ENCODE peak calls at places on chromosome X, in eight cellular contexts. One of them, this sample, is unnamed.

GRCh38 chrX:8731579-8732395 is at the start of gene ANOS1:
- DNase-seq in stomach: peak
- DNase-seq in tibial nerve: peak
- DNase-seq in astrocyte of the spinal cord: peak
- DNase-seq in mesothelial cell of epicardium: peak
- DNase-seq in fibroblast of lung: peak
- DNase-seq in body of pancreas: peak
- DNase-seq in sigmoid colon: peak
- DNase-seq in this sample: no peak

GRCh38 chrX:144586756-144587155 is 660.5 kb upstream of the SPANXN1 start:
- DNase-seq in stomach: no peak
- DNase-seq in tibial nerve: no peak
- DNase-seq in astrocyte of the spinal cord: peak
- DNase-seq in mesothelial cell of epicardium: no peak
- DNase-seq in fibroblast of lung: no peak
- DNase-seq in body of pancreas: no peak
- DNase-seq in sigmoid colon: no peak
- DNase-seq in this sample: no peak

GRCh38 chrX:21944136-21944615 is 3.7 kb downstream of the SMS start:
- DNase-seq in stomach: no peak
- DNase-seq in tibial nerve: no peak
- DNase-seq in astrocyte of the spinal cord: no peak
- DNase-seq in mesothelial cell of epicardium: no peak
- DNase-seq in fibroblast of lung: no peak
- DNase-seq in body of pancreas: no peak
- DNase-seq in sigmoid colon: no peak
- DNase-seq in this sample: no peak

GRCh38 chrX:38109042-38109904 is 102.9 kb downstream of the SYTL5 start:
- DNase-seq in stomach: no peak
- DNase-seq in tibial nerve: no peak
- DNase-seq in astrocyte of the spinal cord: no peak
- DNase-seq in mesothelial cell of epicardium: no peak
- DNase-seq in fibroblast of lung: no peak
- DNase-seq in body of pancreas: no peak
- DNase-seq in sigmoid colon: no peak
- DNase-seq in this sample: no peak

GRCh38 chrX:127708155-127708554 is 344.0 kb downstream of the ACTRT1 start:
- DNase-seq in stomach: no peak
- DNase-seq in tibial nerve: no peak
- DNase-seq in astrocyte of the spinal cord: peak
- DNase-seq in mesothelial cell of epicardium: no peak
- DNase-seq in fibroblast of lung: no peak
- DNase-seq in body of pancreas: no peak
- DNase-seq in sigmoid colon: no peak
- DNase-seq in this sample: no peak

GRCh38 chrX:18833071-18833731 is 125.8 kb downstream of the PPEF1 start:
- DNase-seq in stomach: no peak
- DNase-seq in tibial nerve: peak
- DNase-seq in astrocyte of the spinal cord: no peak
- DNase-seq in mesothelial cell of epicardium: no peak
- DNase-seq in fibroblast of lung: peak
- DNase-seq in body of pancreas: peak
- DNase-seq in sigmoid colon: peak
- DNase-seq in this sample: no peak

GRCh38 chrX:39827959-39828358 is 269.8 kb downstream of the BCOR start:
- DNase-seq in stomach: no peak
- DNase-seq in tibial nerve: no peak
- DNase-seq in astrocyte of the spinal cord: no peak
- DNase-seq in mesothelial cell of epicardium: no peak
- DNase-seq in fibroblast of lung: no peak
- DNase-seq in body of pancreas: no peak
- DNase-seq in sigmoid colon: no peak
- DNase-seq in this sample: no peak

GRCh38 chrX:57607295-57608187 is 15.7 kb downstream of the ZXDB start:
- DNase-seq in stomach: no peak
- DNase-seq in tibial nerve: no peak
- DNase-seq in astrocyte of the spinal cord: no peak
- DNase-seq in mesothelial cell of epicardium: no peak
- DNase-seq in fibroblast of lung: no peak
- DNase-seq in body of pancreas: no peak
- DNase-seq in sigmoid colon: no peak
- DNase-seq in this sample: no peak

GRCh38 chrX:104370089-104370488 is 115.4 kb upstream of the ESX1 start:
- DNase-seq in stomach: no peak
- DNase-seq in tibial nerve: no peak
- DNase-seq in astrocyte of the spinal cord: no peak
- DNase-seq in mesothelial cell of epicardium: no peak
- DNase-seq in fibroblast of lung: no peak
- DNase-seq in body of pancreas: no peak
- DNase-seq in sigmoid colon: no peak
- DNase-seq in this sample: no peak

GRCh38 chrX:45557390-45557789 is 356.7 kb upstream of the DIPK2B start:
- DNase-seq in stomach: no peak
- DNase-seq in tibial nerve: no peak
- DNase-seq in astrocyte of the spinal cord: no peak
- DNase-seq in mesothelial cell of epicardium: no peak
- DNase-seq in fibroblast of lung: peak
- DNase-seq in body of pancreas: no peak
- DNase-seq in sigmoid colon: no peak
- DNase-seq in this sample: no peak

GRCh38 chrX:105636667-105637066 is 185.7 kb upstream of the NRK start:
- DNase-seq in stomach: no peak
- DNase-seq in tibial nerve: no peak
- DNase-seq in astrocyte of the spinal cord: no peak
- DNase-seq in mesothelial cell of epicardium: no peak
- DNase-seq in fibroblast of lung: peak
- DNase-seq in body of pancreas: no peak
- DNase-seq in sigmoid colon: no peak
- DNase-seq in this sample: no peak

GRCh38 chrX:47224266-47224895 is 5.9 kb downstream of the CDK16 start:
- DNase-seq in stomach: no peak
- DNase-seq in tibial nerve: no peak
- DNase-seq in astrocyte of the spinal cord: no peak
- DNase-seq in mesothelial cell of epicardium: no peak
- DNase-seq in fibroblast of lung: no peak
- DNase-seq in body of pancreas: peak
- DNase-seq in sigmoid colon: no peak
- DNase-seq in this sample: no peak

GRCh38 chrX:114999906-115000305 is 17.5 kb downstream of the IL13RA2 start:
- DNase-seq in stomach: no peak
- DNase-seq in tibial nerve: no peak
- DNase-seq in astrocyte of the spinal cord: no peak
- DNase-seq in mesothelial cell of epicardium: no peak
- DNase-seq in fibroblast of lung: no peak
- DNase-seq in body of pancreas: no peak
- DNase-seq in sigmoid colon: no peak
- DNase-seq in this sample: no peak

GRCh38 chrX:110082156-110082555 is 79.2 kb downstream of the TMEM164 start:
- DNase-seq in stomach: no peak
- DNase-seq in tibial nerve: no peak
- DNase-seq in astrocyte of the spinal cord: peak
- DNase-seq in mesothelial cell of epicardium: no peak
- DNase-seq in fibroblast of lung: peak
- DNase-seq in body of pancreas: no peak
- DNase-seq in sigmoid colon: no peak
- DNase-seq in this sample: no peak

GRCh38 chrX:72247206-72247944 is 8.5 kb upstream of the ERCC6L start:
- DNase-seq in stomach: peak
- DNase-seq in tibial nerve: no peak
- DNase-seq in astrocyte of the spinal cord: no peak
- DNase-seq in mesothelial cell of epicardium: no peak
- DNase-seq in fibroblast of lung: peak
- DNase-seq in body of pancreas: peak
- DNase-seq in sigmoid colon: no peak
- DNase-seq in this sample: no peak

GRCh38 chrX:13649823-13650222 is 3.1 kb upstream of the TCEANC start:
- DNase-seq in stomach: no peak
- DNase-seq in tibial nerve: no peak
- DNase-seq in astrocyte of the spinal cord: peak
- DNase-seq in mesothelial cell of epicardium: no peak
- DNase-seq in fibroblast of lung: peak
- DNase-seq in body of pancreas: no peak
- DNase-seq in sigmoid colon: no peak
- DNase-seq in this sample: no peak

GRCh38 chrX:13647709-13648212 is 5.2 kb upstream of the TCEANC start:
- DNase-seq in stomach: peak
- DNase-seq in tibial nerve: peak
- DNase-seq in astrocyte of the spinal cord: peak
- DNase-seq in mesothelial cell of epicardium: no peak
- DNase-seq in fibroblast of lung: peak
- DNase-seq in body of pancreas: peak
- DNase-seq in sigmoid colon: peak
- DNase-seq in this sample: peak

GRCh38 chrX:13650318-13650717 is 2.6 kb upstream of the TCEANC start:
- DNase-seq in stomach: no peak
- DNase-seq in tibial nerve: no peak
- DNase-seq in astrocyte of the spinal cord: no peak
- DNase-seq in mesothelial cell of epicardium: no peak
- DNase-seq in fibroblast of lung: no peak
- DNase-seq in body of pancreas: no peak
- DNase-seq in sigmoid colon: no peak
- DNase-seq in this sample: no peak

GRCh38 chrX:13645464-13646153 is 7.3 kb upstream of the TCEANC start:
- DNase-seq in stomach: no peak
- DNase-seq in tibial nerve: no peak
- DNase-seq in astrocyte of the spinal cord: no peak
- DNase-seq in mesothelial cell of epicardium: no peak
- DNase-seq in fibroblast of lung: no peak
- DNase-seq in body of pancreas: no peak
- DNase-seq in sigmoid colon: no peak
- DNase-seq in this sample: no peak

DNA sequence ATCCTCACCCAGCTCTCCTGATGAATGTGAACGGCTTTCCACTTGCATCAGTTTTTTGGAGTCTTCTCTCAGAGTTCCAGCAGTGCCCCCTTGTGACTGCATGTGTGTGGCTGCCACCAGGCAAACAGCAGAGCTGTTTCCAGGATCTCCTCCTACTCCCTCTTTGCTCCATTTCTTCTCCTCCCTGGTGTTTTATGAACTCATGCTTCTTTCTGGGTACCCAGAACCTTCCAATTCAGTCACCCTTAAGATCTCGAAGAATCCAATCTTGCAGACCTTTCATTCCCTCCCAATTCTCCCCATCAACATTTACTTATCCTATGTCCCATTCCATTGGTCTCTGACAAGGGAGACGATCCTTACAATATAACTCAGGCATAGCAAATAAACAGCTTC is 6.8 kb upstream of the TCEANC start:
- DNase-seq in stomach: peak
- DNase-seq in tibial nerve: peak
- DNase-seq in astrocyte of the spinal cord: peak
- DNase-seq in mesothelial cell of epicardium: peak
- DNase-seq in fibroblast of lung: peak
- DNase-seq in body of pancreas: peak
- DNase-seq in sigmoid colon: peak
- DNase-seq in this sample: no peak
- TF ChIP-seq CTCF in stomach: peak
- TF ChIP-seq CTCF in tibial nerve: peak
- TF ChIP-seq CTCF in astrocyte of the spinal cord: peak
- TF ChIP-seq CTCF in mesothelial cell of epicardium: no peak
- TF ChIP-seq CTCF in fibroblast of lung: peak
- TF ChIP-seq CTCF in body of pancreas: peak
- TF ChIP-seq CTCF in sigmoid colon: peak
- TF ChIP-seq CTCF in this sample: peak

DNA sequence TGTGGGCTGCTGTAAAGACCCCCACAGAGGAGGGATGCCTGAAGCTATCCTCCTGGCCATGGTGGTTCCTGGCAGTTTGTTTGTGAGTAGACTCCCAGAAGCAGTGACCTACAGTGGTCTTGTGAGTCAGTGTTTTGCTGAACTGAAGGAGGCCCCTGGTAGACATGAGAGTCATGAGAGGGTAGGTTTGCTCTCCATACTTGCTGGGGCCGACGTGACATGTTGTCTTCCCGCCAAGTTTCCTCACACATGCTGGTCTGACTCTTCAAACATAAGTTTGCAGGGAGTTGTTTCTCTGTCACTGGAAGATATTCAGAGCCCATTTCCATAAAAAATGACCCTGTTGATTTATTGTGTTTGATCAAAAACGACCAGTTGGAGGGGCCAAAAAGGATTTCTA is 131.1 kb upstream of the SCML1 start:
- DNase-seq in stomach: no peak
- DNase-seq in tibial nerve: no peak
- DNase-seq in astrocyte of the spinal cord: no peak
- DNase-seq in mesothelial cell of epicardium: no peak
- DNase-seq in fibroblast of lung: peak
- DNase-seq in body of pancreas: peak
- DNase-seq in sigmoid colon: no peak
- DNase-seq in this sample: no peak
- TF ChIP-seq CTCF in stomach: no peak
- TF ChIP-seq CTCF in tibial nerve: no peak
- TF ChIP-seq CTCF in astrocyte of the spinal cord: no peak
- TF ChIP-seq CTCF in mesothelial cell of epicardium: no peak
- TF ChIP-seq CTCF in fibroblast of lung: no peak
- TF ChIP-seq CTCF in body of pancreas: no peak
- TF ChIP-seq CTCF in sigmoid colon: no peak
- TF ChIP-seq CTCF in this sample: no peak

GRCh38 chrX:23953908-23954269 is 46.1 kb downstream of the CXorf58 start:
- DNase-seq in stomach: no peak
- DNase-seq in tibial nerve: no peak
- DNase-seq in astrocyte of the spinal cord: no peak
- DNase-seq in mesothelial cell of epicardium: no peak
- DNase-seq in fibroblast of lung: no peak
- DNase-seq in body of pancreas: no peak
- DNase-seq in sigmoid colon: no peak
- DNase-seq in this sample: no peak
- TF ChIP-seq CTCF in stomach: no peak
- TF ChIP-seq CTCF in tibial nerve: no peak
- TF ChIP-seq CTCF in astrocyte of the spinal cord: no peak
- TF ChIP-seq CTCF in mesothelial cell of epicardium: no peak
- TF ChIP-seq CTCF in fibroblast of lung: no peak
- TF ChIP-seq CTCF in body of pancreas: no peak
- TF ChIP-seq CTCF in sigmoid colon: no peak
- TF ChIP-seq CTCF in this sample: no peak

GRCh38 chrX:131789664-131790063 is 233.4 kb upstream of the STK26 start:
- DNase-seq in stomach: no peak
- DNase-seq in tibial nerve: no peak
- DNase-seq in astrocyte of the spinal cord: no peak
- DNase-seq in mesothelial cell of epicardium: no peak
- DNase-seq in fibroblast of lung: no peak
- DNase-seq in body of pancreas: no peak
- DNase-seq in sigmoid colon: no peak
- DNase-seq in this sample: no peak

GRCh38 chrX:131792789-131793462 is 230.2 kb upstream of the STK26 start:
- DNase-seq in stomach: peak
- DNase-seq in tibial nerve: no peak
- DNase-seq in astrocyte of the spinal cord: peak
- DNase-seq in mesothelial cell of epicardium: no peak
- DNase-seq in fibroblast of lung: no peak
- DNase-seq in body of pancreas: peak
- DNase-seq in sigmoid colon: peak
- DNase-seq in this sample: no peak

GRCh38 chrX:131795442-131796229 is 227.5 kb upstream of the STK26 start:
- DNase-seq in stomach: peak
- DNase-seq in tibial nerve: no peak
- DNase-seq in astrocyte of the spinal cord: no peak
- DNase-seq in mesothelial cell of epicardium: no peak
- DNase-seq in fibroblast of lung: no peak
- DNase-seq in body of pancreas: peak
- DNase-seq in sigmoid colon: no peak
- DNase-seq in this sample: no peak

GRCh38 chrX:131791608-131792355 is 231.3 kb upstream of the STK26 start:
- DNase-seq in stomach: no peak
- DNase-seq in tibial nerve: no peak
- DNase-seq in astrocyte of the spinal cord: no peak
- DNase-seq in mesothelial cell of epicardium: no peak
- DNase-seq in fibroblast of lung: no peak
- DNase-seq in body of pancreas: peak
- DNase-seq in sigmoid colon: no peak
- DNase-seq in this sample: no peak

GRCh38 chrX:131792356-131792749 is 230.7 kb upstream of the STK26 start:
- DNase-seq in stomach: peak
- DNase-seq in tibial nerve: no peak
- DNase-seq in astrocyte of the spinal cord: peak
- DNase-seq in mesothelial cell of epicardium: no peak
- DNase-seq in fibroblast of lung: no peak
- DNase-seq in body of pancreas: peak
- DNase-seq in sigmoid colon: peak
- DNase-seq in this sample: no peak
- TF ChIP-seq CTCF in stomach: no peak
- TF ChIP-seq CTCF in tibial nerve: no peak
- TF ChIP-seq CTCF in astrocyte of the spinal cord: peak
- TF ChIP-seq CTCF in mesothelial cell of epicardium: no peak
- TF ChIP-seq CTCF in fibroblast of lung: no peak
- TF ChIP-seq CTCF in body of pancreas: peak
- TF ChIP-seq CTCF in sigmoid colon: no peak
- TF ChIP-seq CTCF in this sample: peak